ENCODE peak calls at places on chromosomes 13 and 19, in ten cellular contexts. One of them, this sample, is unnamed.

GRCh38 chr13:99158846-99159245 is 41.8 kb upstream of the UBAC2 start:
- DNase-seq in heart right ventricle: no peak
- DNase-seq in HS-27A: no peak
- DNase-seq in occipital lobe: no peak
- DNase-seq in cardiac fibroblast: no peak
- DNase-seq in NCI-H1092: no peak
- DNase-seq in AG08396: no peak
- DNase-seq in iPS-NIHi11: no peak
- DNase-seq in DMS 273 treated with DMSO at 0.1 percent for 48 hours: no peak
- DNase-seq in pons: no peak
- DNase-seq in this sample: no peak

GRCh38 chr19:18292810-18293641 is 11.6 kb upstream of the JUND start:
- DNase-seq in heart right ventricle: peak
- DNase-seq in HS-27A: no peak
- DNase-seq in occipital lobe: peak
- DNase-seq in cardiac fibroblast: peak
- DNase-seq in NCI-H1092: no peak
- DNase-seq in AG08396: peak
- DNase-seq in iPS-NIHi11: peak
- DNase-seq in DMS 273 treated with DMSO at 0.1 percent for 48 hours: no peak
- DNase-seq in pons: peak
- DNase-seq in this sample: peak

GRCh38 chr19:58393725-58394033 is 1.8 kb upstream of the RNF225 start:
- DNase-seq in heart right ventricle: no peak
- DNase-seq in HS-27A: no peak
- DNase-seq in occipital lobe: no peak
- DNase-seq in cardiac fibroblast: no peak
- DNase-seq in NCI-H1092: no peak
- DNase-seq in AG08396: no peak
- DNase-seq in iPS-NIHi11: no peak
- DNase-seq in DMS 273 treated with DMSO at 0.1 percent for 48 hours: no peak
- DNase-seq in pons: no peak
- DNase-seq in this sample: no peak

GRCh38 chr19:54169149-54169731 is 3.7 kb downstream of the TMC4 start:
- DNase-seq in heart right ventricle: no peak
- DNase-seq in HS-27A: no peak
- DNase-seq in occipital lobe: no peak
- DNase-seq in cardiac fibroblast: no peak
- DNase-seq in NCI-H1092: no peak
- DNase-seq in AG08396: no peak
- DNase-seq in iPS-NIHi11: no peak
- DNase-seq in DMS 273 treated with DMSO at 0.1 percent for 48 hours: no peak
- DNase-seq in pons: no peak
- DNase-seq in this sample: no peak

GRCh38 chr13:62250501-62251175 is 835.0 kb upstream of the PCDH20 start:
- DNase-seq in heart right ventricle: no peak
- DNase-seq in HS-27A: no peak
- DNase-seq in occipital lobe: no peak
- DNase-seq in cardiac fibroblast: peak
- DNase-seq in NCI-H1092: no peak
- DNase-seq in AG08396: no peak
- DNase-seq in iPS-NIHi11: no peak
- DNase-seq in DMS 273 treated with DMSO at 0.1 percent for 48 hours: no peak
- DNase-seq in pons: no peak
- DNase-seq in this sample: no peak

GRCh38 chr13:40490086-40490723 is 176.2 kb downstream of the FOXO1 start:
- DNase-seq in heart right ventricle: no peak
- DNase-seq in HS-27A: no peak
- DNase-seq in occipital lobe: no peak
- DNase-seq in cardiac fibroblast: no peak
- DNase-seq in NCI-H1092: no peak
- DNase-seq in AG08396: no peak
- DNase-seq in iPS-NIHi11: peak
- DNase-seq in DMS 273 treated with DMSO at 0.1 percent for 48 hours: no peak
- DNase-seq in pons: no peak
- DNase-seq in this sample: no peak

GRCh38 chr13:106997696-106998095 is 429.8 kb upstream of the ARGLU1 start:
- DNase-seq in heart right ventricle: no peak
- DNase-seq in HS-27A: no peak
- DNase-seq in occipital lobe: no peak
- DNase-seq in cardiac fibroblast: no peak
- DNase-seq in NCI-H1092: no peak
- DNase-seq in AG08396: no peak
- DNase-seq in iPS-NIHi11: no peak
- DNase-seq in DMS 273 treated with DMSO at 0.1 percent for 48 hours: no peak
- DNase-seq in pons: no peak
- DNase-seq in this sample: no peak

GRCh38 chr13:50521191-50521590 is 322.3 kb downstream of the DLEU7 start:
- DNase-seq in heart right ventricle: no peak
- DNase-seq in HS-27A: no peak
- DNase-seq in occipital lobe: no peak
- DNase-seq in cardiac fibroblast: no peak
- DNase-seq in NCI-H1092: no peak
- DNase-seq in AG08396: no peak
- DNase-seq in iPS-NIHi11: no peak
- DNase-seq in DMS 273 treated with DMSO at 0.1 percent for 48 hours: no peak
- DNase-seq in pons: no peak
- DNase-seq in this sample: no peak

GRCh38 chr19:34253711-34254551 is 423 bp upstream of the GARRE1 start:
- DNase-seq in heart right ventricle: peak
- DNase-seq in HS-27A: no peak
- DNase-seq in occipital lobe: peak
- DNase-seq in cardiac fibroblast: no peak
- DNase-seq in NCI-H1092: no peak
- DNase-seq in AG08396: peak
- DNase-seq in iPS-NIHi11: no peak
- DNase-seq in DMS 273 treated with DMSO at 0.1 percent for 48 hours: peak
- DNase-seq in pons: peak
- DNase-seq in this sample: peak

GRCh38 chr19:33134571-33135041 is 2.7 kb downstream of the WDR88 start:
- DNase-seq in heart right ventricle: no peak
- DNase-seq in HS-27A: no peak
- DNase-seq in occipital lobe: no peak
- DNase-seq in cardiac fibroblast: no peak
- DNase-seq in NCI-H1092: no peak
- DNase-seq in AG08396: no peak
- DNase-seq in iPS-NIHi11: peak
- DNase-seq in DMS 273 treated with DMSO at 0.1 percent for 48 hours: no peak
- DNase-seq in pons: no peak
- DNase-seq in this sample: peak

GRCh38 chr19:53147645-53148044 is 11.2 kb downstream of the ZNF347 start:
- DNase-seq in heart right ventricle: no peak
- DNase-seq in HS-27A: no peak
- DNase-seq in occipital lobe: no peak
- DNase-seq in cardiac fibroblast: no peak
- DNase-seq in NCI-H1092: no peak
- DNase-seq in AG08396: no peak
- DNase-seq in iPS-NIHi11: no peak
- DNase-seq in DMS 273 treated with DMSO at 0.1 percent for 48 hours: no peak
- DNase-seq in pons: no peak
- DNase-seq in this sample: no peak

GRCh38 chr19:43476606-43477005 is 11.2 kb upstream of the LYPD3 start:
- DNase-seq in heart right ventricle: no peak
- DNase-seq in HS-27A: peak
- DNase-seq in occipital lobe: no peak
- DNase-seq in cardiac fibroblast: peak
- DNase-seq in NCI-H1092: no peak
- DNase-seq in AG08396: peak
- DNase-seq in iPS-NIHi11: no peak
- DNase-seq in DMS 273 treated with DMSO at 0.1 percent for 48 hours: no peak
- DNase-seq in pons: no peak
- DNase-seq in this sample: no peak

GRCh38 chr13:60572003-60572792 is 175.2 kb downstream of the TDRD3 start:
- DNase-seq in heart right ventricle: no peak
- DNase-seq in HS-27A: no peak
- DNase-seq in occipital lobe: no peak
- DNase-seq in cardiac fibroblast: peak
- DNase-seq in NCI-H1092: no peak
- DNase-seq in AG08396: peak
- DNase-seq in iPS-NIHi11: peak
- DNase-seq in DMS 273 treated with DMSO at 0.1 percent for 48 hours: no peak
- DNase-seq in pons: no peak
- DNase-seq in this sample: no peak

GRCh38 chr19:49020931-49021895 is 2.9 kb downstream of the CGB3 start:
- DNase-seq in heart right ventricle: no peak
- DNase-seq in HS-27A: peak
- DNase-seq in occipital lobe: no peak
- DNase-seq in cardiac fibroblast: peak
- DNase-seq in NCI-H1092: no peak
- DNase-seq in AG08396: no peak
- DNase-seq in iPS-NIHi11: peak
- DNase-seq in DMS 273 treated with DMSO at 0.1 percent for 48 hours: no peak
- DNase-seq in pons: no peak
- DNase-seq in this sample: peak

GRCh38 chr13:29749401-29750177 is 100.8 kb downstream of the UBL3 start:
- DNase-seq in heart right ventricle: no peak
- DNase-seq in HS-27A: no peak
- DNase-seq in occipital lobe: no peak
- DNase-seq in cardiac fibroblast: no peak
- DNase-seq in NCI-H1092: no peak
- DNase-seq in AG08396: peak
- DNase-seq in iPS-NIHi11: no peak
- DNase-seq in DMS 273 treated with DMSO at 0.1 percent for 48 hours: no peak
- DNase-seq in pons: no peak
- DNase-seq in this sample: no peak

GRCh38 chr13:41835871-41836270 is 125.0 kb downstream of the VWA8 start:
- DNase-seq in heart right ventricle: no peak
- DNase-seq in HS-27A: no peak
- DNase-seq in occipital lobe: no peak
- DNase-seq in cardiac fibroblast: peak
- DNase-seq in NCI-H1092: no peak
- DNase-seq in AG08396: no peak
- DNase-seq in iPS-NIHi11: no peak
- DNase-seq in DMS 273 treated with DMSO at 0.1 percent for 48 hours: no peak
- DNase-seq in pons: no peak
- DNase-seq in this sample: no peak

GRCh38 chr19:14432817-14433453 is at the start of gene PKN1:
- DNase-seq in heart right ventricle: peak
- DNase-seq in HS-27A: no peak
- DNase-seq in occipital lobe: no peak
- DNase-seq in cardiac fibroblast: peak
- DNase-seq in NCI-H1092: peak
- DNase-seq in AG08396: peak
- DNase-seq in iPS-NIHi11: peak
- DNase-seq in DMS 273 treated with DMSO at 0.1 percent for 48 hours: no peak
- DNase-seq in pons: no peak
- DNase-seq in this sample: peak

This sample was measured in left kidney.